ENCODE peak calls at places on chromosomes 3 and 15, in seven cellular contexts. One of them, this sample, is unnamed.

GRCh38 chr3:48016336-48016973 is at the start of gene MAP4:
- DNase-seq in GM12878: no peak
- DNase-seq in SK-N-SH: no peak
- DNase-seq in H1: peak; percentile 13
- DNase-seq in HepG2: no peak
- DNase-seq in HCT116: no peak
- DNase-seq in K562: peak; percentile 41
- DNase-seq in this sample: no peak

GRCh38 chr15:66646308-66646707 is 55.7 kb upstream of the SMAD6 start:
- DNase-seq in H1: no peak
- DNase-seq in GM12878: no peak
- DNase-seq in HCT116: no peak
- DNase-seq in K562: no peak
- DNase-seq in HepG2: no peak
- DNase-seq in SK-N-SH: no peak
- DNase-seq in this sample: no peak

GRCh38 chr3:43499256-43499655 is 122.6 kb downstream of the ANO10 start:
- DNase-seq in HCT116: no peak
- DNase-seq in K562: no peak
- DNase-seq in GM12878: no peak
- DNase-seq in H1: no peak
- DNase-seq in HepG2: no peak
- DNase-seq in SK-N-SH: no peak
- DNase-seq in this sample: no peak

GRCh38 chr3:146873748-146874147 is 268.6 kb upstream of the PLSCR5 start:
- DNase-seq in SK-N-SH: no peak
- DNase-seq in HepG2: no peak
- DNase-seq in K562: no peak
- DNase-seq in GM12878: no peak
- DNase-seq in H1: no peak
- DNase-seq in HCT116: no peak
- DNase-seq in this sample: no peak

GRCh38 chr3:29281265-29282228 is 676 bp downstream of the RBMS3 start:
- DNase-seq in SK-N-SH: peak; percentile 15
- DNase-seq in HepG2: no peak
- DNase-seq in GM12878: peak; percentile 63
- DNase-seq in H1: no peak
- DNase-seq in HCT116: no peak
- DNase-seq in K562: no peak
- DNase-seq in this sample: no peak

GRCh38 chr3:181637056-181637798 is 74.5 kb upstream of the SOX2 start:
- DNase-seq in GM12878: no peak
- DNase-seq in HCT116: no peak
- DNase-seq in SK-N-SH: no peak
- DNase-seq in H1: no peak
- DNase-seq in K562: no peak
- DNase-seq in HepG2: no peak
- DNase-seq in this sample: no peak

GRCh38 chr15:69357773-69358765 is 56.1 kb upstream of the KIF23 start:
- DNase-seq in HepG2: peak; percentile 76
- DNase-seq in SK-N-SH: no peak
- DNase-seq in H1: no peak
- DNase-seq in HCT116: peak; percentile 24
- DNase-seq in K562: peak; percentile 24
- DNase-seq in GM12878: no peak
- DNase-seq in this sample: no peak

GRCh38 chr15:80210612-80211554 is 41.1 kb downstream of the CTXND1 start:
- DNase-seq in GM12878: no peak
- DNase-seq in H1: no peak
- DNase-seq in HepG2: no peak
- DNase-seq in K562: no peak
- DNase-seq in HCT116: no peak
- DNase-seq in SK-N-SH: no peak
- DNase-seq in this sample: no peak

GRCh38 chr3:163582967-163583366 is 1495.3 kb downstream of the SI start:
- DNase-seq in HCT116: no peak
- DNase-seq in GM12878: no peak
- DNase-seq in H1: no peak
- DNase-seq in K562: no peak
- DNase-seq in HepG2: no peak
- DNase-seq in SK-N-SH: no peak
- DNase-seq in this sample: no peak

GRCh38 chr3:26293351-26293750 is 329.2 kb upstream of the LRRC3B start:
- DNase-seq in GM12878: no peak
- DNase-seq in HCT116: no peak
- DNase-seq in HepG2: no peak
- DNase-seq in H1: no peak
- DNase-seq in K562: no peak
- DNase-seq in SK-N-SH: no peak
- DNase-seq in this sample: no peak

GRCh38 chr15:79209690-79210089 is 72.8 kb upstream of the ANKRD34C start:
- DNase-seq in H1: peak; percentile 81
- DNase-seq in SK-N-SH: peak; percentile 51
- DNase-seq in HepG2: no peak
- DNase-seq in GM12878: no peak
- DNase-seq in HCT116: no peak
- DNase-seq in K562: peak; percentile 31
- DNase-seq in this sample: no peak

GRCh38 chr3:120567370-120568197 is 28.6 kb upstream of the NDUFB4 start:
- DNase-seq in GM12878: no peak
- DNase-seq in SK-N-SH: peak; percentile 63
- DNase-seq in HCT116: no peak
- DNase-seq in K562: no peak
- DNase-seq in HepG2: peak; percentile 11
- DNase-seq in H1: no peak
- DNase-seq in this sample: no peak

GRCh38 chr15:48929611-48930170 is 34.0 kb downstream of the SHC4 start:
- DNase-seq in SK-N-SH: no peak
- DNase-seq in HepG2: no peak
- DNase-seq in K562: no peak
- DNase-seq in H1: no peak
- DNase-seq in GM12878: no peak
- DNase-seq in HCT116: no peak
- DNase-seq in this sample: no peak

GRCh38 chr3:171251842-171252241 is 208.4 kb downstream of the TNIK start:
- DNase-seq in K562: no peak
- DNase-seq in H1: no peak
- DNase-seq in SK-N-SH: no peak
- DNase-seq in HCT116: no peak
- DNase-seq in GM12878: no peak
- DNase-seq in HepG2: no peak
- DNase-seq in this sample: no peak

GRCh38 chr3:164351126-164351525 is 727.2 kb downstream of the SI start:
- DNase-seq in HepG2: no peak
- DNase-seq in HCT116: no peak
- DNase-seq in H1: no peak
- DNase-seq in K562: no peak
- DNase-seq in GM12878: no peak
- DNase-seq in SK-N-SH: no peak
- DNase-seq in this sample: no peak

GRCh38 chr15:78077053-78077859 is at the start of gene TBC1D2B:
- DNase-seq in GM12878: no peak
- DNase-seq in HCT116: no peak
- DNase-seq in H1: peak; percentile 82
- DNase-seq in K562: peak; percentile 93
- DNase-seq in HepG2: no peak
- DNase-seq in SK-N-SH: peak; percentile 94
- DNase-seq in this sample: no peak

GRCh38 chr3:46690798-46691197 is 2.7 kb downstream of the ALS2CL start:
- DNase-seq in HepG2: no peak
- DNase-seq in SK-N-SH: no peak
- DNase-seq in GM12878: no peak
- DNase-seq in K562: no peak
- DNase-seq in H1: no peak
- DNase-seq in HCT116: no peak
- DNase-seq in this sample: no peak
- TF ChIP-seq SIN3A in HepG2: no peak
- TF ChIP-seq SIN3A in SK-N-SH: no peak
- TF ChIP-seq SIN3A in GM12878: no peak
- TF ChIP-seq SIN3A in K562: no peak
- TF ChIP-seq SIN3A in H1: no peak
- TF ChIP-seq SIN3A in HCT116: no peak
- TF ChIP-seq SIN3A in this sample: no peak

DNA sequence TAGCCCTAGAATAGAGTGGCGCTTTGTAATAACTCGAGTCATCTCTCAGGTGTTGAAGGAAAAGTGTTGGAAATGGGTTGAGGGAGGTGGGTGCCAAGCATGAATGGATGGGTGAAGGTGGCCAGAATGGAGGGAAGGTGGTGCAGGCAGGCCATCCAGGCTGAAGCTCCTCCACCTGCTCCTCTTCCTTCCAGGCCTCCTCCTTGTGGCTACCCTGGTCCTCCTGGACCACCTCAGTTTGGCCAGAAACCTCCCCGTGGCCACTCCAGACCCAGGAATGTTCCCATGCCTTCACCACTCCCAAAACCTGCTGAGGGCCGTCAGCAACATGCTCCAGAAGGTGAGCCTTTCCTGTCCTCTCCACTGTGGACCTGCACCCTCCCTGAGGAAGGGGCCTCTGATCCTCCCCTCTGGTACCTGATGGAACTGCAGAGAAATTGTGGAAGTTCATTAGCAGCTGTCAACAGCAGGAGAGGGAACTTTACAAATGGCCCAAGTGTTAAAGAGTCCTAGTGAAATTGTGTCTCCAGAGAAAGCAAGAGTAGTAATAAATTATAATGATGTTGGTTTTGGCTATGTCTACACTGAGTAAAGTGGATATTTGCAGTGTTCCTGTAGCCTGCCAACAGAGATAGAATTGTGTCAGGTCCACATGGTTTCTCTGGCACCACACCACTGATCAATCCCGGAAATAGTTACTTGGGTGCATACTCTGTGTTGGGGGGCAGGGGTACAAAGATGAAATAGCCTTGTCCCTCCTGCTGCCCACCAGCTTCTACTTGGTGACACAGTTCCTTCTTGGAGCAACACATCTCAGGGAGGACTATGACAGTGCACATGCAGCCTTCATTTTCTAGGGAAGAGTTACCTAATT is 1.6 kb downstream of the IL12A start:
- DNase-seq in H1: no peak
- DNase-seq in GM12878: no peak
- DNase-seq in K562: no peak
- DNase-seq in HCT116: no peak
- DNase-seq in HepG2: no peak
- DNase-seq in SK-N-SH: peak; percentile 19
- DNase-seq in this sample: no peak
- H3K4me1 ChIP-seq in H1: peaks cover 4% of the 10 kb centered on the region
- H3K4me1 ChIP-seq in GM12878: peaks cover 17% of the 10 kb centered on the region
- H3K4me1 ChIP-seq in K562: no peaks in the 10 kb centered on the region
- H3K4me1 ChIP-seq in HCT116: peaks cover 24% of the 10 kb centered on the region
- H3K4me1 ChIP-seq in HepG2: peaks cover 20% of the 10 kb centered on the region
- H3K4me1 ChIP-seq in SK-N-SH: peaks cover 5% of the 10 kb centered on the region
- H3K4me1 ChIP-seq in this sample: no peaks in the 10 kb centered on the region

GRCh38 chr15:88465633-88466219 is 1.5 kb downstream of the MRPL46 start:
- DNase-seq in HepG2: peak; percentile 93
- DNase-seq in HCT116: no peak
- DNase-seq in H1: no peak
- DNase-seq in K562: peak; percentile 27
- DNase-seq in GM12878: no peak
- DNase-seq in SK-N-SH: no peak
- DNase-seq in this sample: no peak
- H3K4me3 ChIP-seq in HepG2: peak overlapping the region; percentile 86
- H3K4me3 ChIP-seq in HCT116: peak overlapping the region; percentile 91
- H3K4me3 ChIP-seq in H1: no peak overlapping the region
- H3K4me3 ChIP-seq in K562: peak overlapping the region; percentile 88
- H3K4me3 ChIP-seq in GM12878: no peak overlapping the region
- H3K4me3 ChIP-seq in SK-N-SH: no peak overlapping the region
- H3K4me3 ChIP-seq in this sample: no peak overlapping the region

GRCh38 chr3:190053919-190054672 is 66.6 kb downstream of the P3H2 start:
- DNase-seq in K562: no peak
- DNase-seq in SK-N-SH: no peak
- DNase-seq in GM12878: no peak
- DNase-seq in H1: no peak
- DNase-seq in HepG2: no peak
- DNase-seq in HCT116: peak; percentile 68
- DNase-seq in this sample: no peak
- TF ChIP-seq SIN3A in K562: no peak
- TF ChIP-seq SIN3A in SK-N-SH: no peak
- TF ChIP-seq SIN3A in GM12878: no peak
- TF ChIP-seq SIN3A in H1: no peak
- TF ChIP-seq SIN3A in HepG2: no peak
- TF ChIP-seq SIN3A in HCT116: no peak
- TF ChIP-seq SIN3A in this sample: no peak

GRCh38 chr3:52546111-52546901 is 9.9 kb downstream of the UQCC5 start:
- DNase-seq in H1: no peak
- DNase-seq in GM12878: no peak
- DNase-seq in K562: no peak
- DNase-seq in HCT116: no peak
- DNase-seq in HepG2: no peak
- DNase-seq in SK-N-SH: no peak
- DNase-seq in this sample: no peak
- H3K4me1 ChIP-seq in H1: no peaks in the 10 kb centered on the region
- H3K4me1 ChIP-seq in GM12878: no peaks in the 10 kb centered on the region
- H3K4me1 ChIP-seq in K562: no peaks in the 10 kb centered on the region
- H3K4me1 ChIP-seq in HCT116: no peaks in the 10 kb centered on the region
- H3K4me1 ChIP-seq in HepG2: no peaks in the 10 kb centered on the region
- H3K4me1 ChIP-seq in SK-N-SH: peaks cover 10% of the 10 kb centered on the region
- H3K4me1 ChIP-seq in this sample: no peaks in the 10 kb centered on the region

This sample was measured in Panc1.